ENCODE peak calls at places on chromosomes 6 and 20, in four cellular contexts. One of them, this sample, is unnamed.

GRCh38 chr20:20521736-20522135 is 153.8 kb downstream of the INSM1 start:
- DNase-seq in OCI-M1: no peak
- DNase-seq in NCI-H510A: no peak
- DNase-seq in AG09319: no peak
- DNase-seq in this sample: no peak

GRCh38 chr20:14288341-14289330 is 48.8 kb downstream of the FLRT3 start:
- DNase-seq in OCI-M1: no peak
- DNase-seq in NCI-H510A: no peak
- DNase-seq in AG09319: no peak
- DNase-seq in this sample: peak

GRCh38 chr6:135506270-135506997 is 8.9 kb upstream of the AHI1 start:
- DNase-seq in OCI-M1: peak
- DNase-seq in NCI-H510A: no peak
- DNase-seq in AG09319: no peak
- DNase-seq in this sample: no peak

GRCh38 chr6:149999636-150000035 is 25.7 kb downstream of the RAET1L start:
- DNase-seq in OCI-M1: no peak
- DNase-seq in NCI-H510A: no peak
- DNase-seq in AG09319: no peak
- DNase-seq in this sample: no peak

GRCh38 chr6:120852293-120852849 is 481.9 kb downstream of the TBC1D32 start:
- DNase-seq in OCI-M1: no peak
- DNase-seq in NCI-H510A: no peak
- DNase-seq in AG09319: no peak
- DNase-seq in this sample: no peak

GRCh38 chr20:4788314-4788713 is 66.6 kb downstream of the PRND start:
- DNase-seq in OCI-M1: peak
- DNase-seq in NCI-H510A: peak
- DNase-seq in AG09319: no peak
- DNase-seq in this sample: no peak

GRCh38 chr6:40723967-40724366 is 136.8 kb upstream of the LRFN2 start:
- DNase-seq in OCI-M1: no peak
- DNase-seq in NCI-H510A: no peak
- DNase-seq in AG09319: no peak
- DNase-seq in this sample: no peak

GRCh38 chr6:123808556-123808955 is 4.9 kb downstream of the NKAIN2 start:
- DNase-seq in OCI-M1: no peak
- DNase-seq in NCI-H510A: no peak
- DNase-seq in AG09319: no peak
- DNase-seq in this sample: no peak

GRCh38 chr20:496126-496696 is 33.9 kb upstream of the TBC1D20 start:
- DNase-seq in OCI-M1: no peak
- DNase-seq in NCI-H510A: no peak
- DNase-seq in AG09319: peak
- DNase-seq in this sample: peak

GRCh38 chr6:142902636-142903053 is 42.3 kb downstream of the HIVEP2 start:
- DNase-seq in OCI-M1: peak
- DNase-seq in NCI-H510A: no peak
- DNase-seq in AG09319: peak
- DNase-seq in this sample: peak

GRCh38 chr6:129370268-129370916 is 339.6 kb downstream of the ARHGAP18 start:
- DNase-seq in OCI-M1: peak
- DNase-seq in NCI-H510A: no peak
- DNase-seq in AG09319: no peak
- DNase-seq in this sample: peak

GRCh38 chr6:133542056-133542821 is 301.1 kb downstream of the EYA4 start:
- DNase-seq in OCI-M1: no peak
- DNase-seq in NCI-H510A: no peak
- DNase-seq in AG09319: no peak
- DNase-seq in this sample: no peak

GRCh38 chr6:28673800-28674671 is 148.4 kb downstream of the GPX5 start:
- DNase-seq in OCI-M1: peak
- DNase-seq in NCI-H510A: no peak
- DNase-seq in AG09319: peak
- DNase-seq in this sample: peak

GRCh38 chr6:40996591-40997247 is 42.3 kb downstream of the UNC5CL start:
- DNase-seq in OCI-M1: no peak
- DNase-seq in NCI-H510A: no peak
- DNase-seq in AG09319: no peak
- DNase-seq in this sample: no peak

GRCh38 chr6:39416026-39416425 is 93.5 kb upstream of the KCNK16 start:
- DNase-seq in OCI-M1: no peak
- DNase-seq in NCI-H510A: no peak
- DNase-seq in AG09319: no peak
- DNase-seq in this sample: no peak

GRCh38 chr6:34142599-34142998 is 3.3 kb downstream of the GRM4 start:
- DNase-seq in OCI-M1: no peak
- DNase-seq in NCI-H510A: peak
- DNase-seq in AG09319: no peak
- DNase-seq in this sample: no peak

GRCh38 chr6:77456531-77457248 is 6.6 kb downstream of the HTR1B start:
- DNase-seq in OCI-M1: peak
- DNase-seq in NCI-H510A: no peak
- DNase-seq in AG09319: peak
- DNase-seq in this sample: peak

GRCh38 chr6:139369568-139370046 is 4.8 kb downstream of the CITED2 start:
- DNase-seq in OCI-M1: peak
- DNase-seq in NCI-H510A: peak
- DNase-seq in AG09319: peak
- DNase-seq in this sample: peak

GRCh38 chr6:10269814-10270472 is 144.9 kb downstream of the TFAP2A start:
- DNase-seq in OCI-M1: no peak
- DNase-seq in NCI-H510A: no peak
- DNase-seq in AG09319: no peak
- DNase-seq in this sample: no peak

GRCh38 chr6:5782783-5783567 is 223.8 kb downstream of the NRN1 start:
- DNase-seq in OCI-M1: no peak
- DNase-seq in NCI-H510A: no peak
- DNase-seq in AG09319: no peak
- DNase-seq in this sample: no peak

GRCh38 chr6:14865609-14866100 is 380.2 kb upstream of the JARID2 start:
- DNase-seq in OCI-M1: peak
- DNase-seq in NCI-H510A: no peak
- DNase-seq in AG09319: no peak
- DNase-seq in this sample: no peak

GRCh38 chr6:31610891-31611425 is 4.1 kb upstream of the AIF1 start:
- DNase-seq in OCI-M1: no peak
- DNase-seq in NCI-H510A: no peak
- DNase-seq in AG09319: peak
- DNase-seq in this sample: no peak

GRCh38 chr6:56724455-56724854 is 81.8 kb upstream of the DST start:
- DNase-seq in OCI-M1: no peak
- DNase-seq in NCI-H510A: no peak
- DNase-seq in AG09319: no peak
- DNase-seq in this sample: no peak

GRCh38 chr6:47034919-47035318 is 7.2 kb downstream of the ADGRF1 start:
- DNase-seq in OCI-M1: peak
- DNase-seq in NCI-H510A: peak
- DNase-seq in AG09319: peak
- DNase-seq in this sample: peak

GRCh38 chr20:63128956-63129355 is 87.0 kb downstream of the YTHDF1 start:
- DNase-seq in OCI-M1: no peak
- DNase-seq in NCI-H510A: no peak
- DNase-seq in AG09319: no peak
- DNase-seq in this sample: no peak

GRCh38 chr6:36430351-36430750 is 12.3 kb downstream of the PXT1 start:
- DNase-seq in OCI-M1: no peak
- DNase-seq in NCI-H510A: no peak
- DNase-seq in AG09319: no peak
- DNase-seq in this sample: no peak

GRCh38 chr6:106540907-106541306 is 88.4 kb downstream of the RTN4IP1 start:
- DNase-seq in OCI-M1: no peak
- DNase-seq in NCI-H510A: no peak
- DNase-seq in AG09319: no peak
- DNase-seq in this sample: no peak

GRCh38 chr6:87815449-87815848 is 113.4 kb upstream of the AKIRIN2 start:
- DNase-seq in OCI-M1: peak
- DNase-seq in NCI-H510A: no peak
- DNase-seq in AG09319: no peak
- DNase-seq in this sample: no peak

GRCh38 chr20:11772226-11772730 is 145.4 kb upstream of the BTBD3 start:
- DNase-seq in OCI-M1: no peak
- DNase-seq in NCI-H510A: no peak
- DNase-seq in AG09319: no peak
- DNase-seq in this sample: no peak

GRCh38 chr20:45893831-45894230 is 2.7 kb downstream of the CTSA start:
- DNase-seq in OCI-M1: no peak
- DNase-seq in NCI-H510A: no peak
- DNase-seq in AG09319: no peak
- DNase-seq in this sample: no peak

GRCh38 chr20:46683939-46684750 is 5.1 kb downstream of the TP53RK start:
- DNase-seq in OCI-M1: peak
- DNase-seq in NCI-H510A: peak
- DNase-seq in AG09319: peak
- DNase-seq in this sample: peak

GRCh38 chr20:11716239-11716944 is 201.3 kb upstream of the BTBD3 start:
- DNase-seq in OCI-M1: peak
- DNase-seq in NCI-H510A: peak
- DNase-seq in AG09319: peak
- DNase-seq in this sample: peak

This sample was measured in GM04504.